ENCODE peak calls at places on chromosome X, in ten cellular contexts. K, B, T, V, R, M, P, O, G and U are unnamed samples.

GRCh38 chrX:39841604-39842003 is 256.2 kb downstream of the BCOR start:
- DNase-seq in K (no peak), M (no peak), R (no peak), P (no peak), B (no peak), V (no peak), G (no peak), O (no peak), T (no peak), U (no peak)

GRCh38 chrX:15437724-15438123 is 53.5 kb upstream of the VEGFD start:
- DNase-seq in V (no peak), G (no peak), B (no peak), P (no peak), M (no peak), O (no peak), T (no peak), R (no peak), K (no peak), U (no peak)

GRCh38 chrX:119482497-119483480 is 14.5 kb downstream of the SLC25A5 start:
- DNase-seq in G (peak), R (peak), P (peak), M (no peak), B (no peak), V (no peak), O (peak), K (no peak), T (peak), U (peak)

GRCh38 chrX:122026665-122027064 is 979.3 kb downstream of the GLUD2 start:
- DNase-seq in P (no peak), M (no peak), K (no peak), R (peak), V (no peak), B (no peak), O (no peak), G (no peak), T (no peak), U (no peak)

GRCh38 chrX:18424482-18425198 is 768 bp upstream of the CDKL5 start:
- DNase-seq in V (no peak), K (no peak), R (peak), G (peak), P (no peak), T (peak), M (no peak), O (peak), B (no peak), U (peak)

GRCh38 chrX:37746951-37747350 is 32.9 kb upstream of the CYBB start:
- DNase-seq in R (no peak), K (no peak), B (no peak), V (no peak), T (no peak), P (no peak), M (no peak), G (no peak), O (no peak), U (no peak)

GRCh38 chrX:140817943-140818342 is 108.4 kb downstream of the LINC00632 start:
- DNase-seq in V (no peak), R (no peak), T (peak), P (no peak), B (no peak), G (peak), O (no peak), K (no peak), M (no peak), U (no peak)

GRCh38 chrX:33336783-33337182 is 125.4 kb upstream of the DMD start:
- DNase-seq in O (peak), K (no peak), G (no peak), P (no peak), R (peak), T (peak), M (no peak), V (no peak), B (peak), U (peak)

GRCh38 chrX:106484233-106484632 is 127.5 kb upstream of the RADX start:
- DNase-seq in G (no peak), V (no peak), O (no peak), T (no peak), K (no peak), M (no peak), R (no peak), P (no peak), B (no peak), U (no peak)

GRCh38 chrX:136953867-136954787 is 73.6 kb upstream of the RBMX start:
- DNase-seq in P (no peak), V (no peak), O (peak), G (peak), R (peak), T (peak), B (peak), K (peak), M (peak), U (peak)

GRCh38 chrX:108297290-108297689 is 140.9 kb downstream of the COL4A6 start:
- DNase-seq in P (no peak), R (no peak), O (no peak), V (no peak), T (no peak), B (no peak), G (no peak), K (no peak), M (no peak), U (no peak)

GRCh38 chrX:65196758-65197371 is 220.6 kb upstream of the ZC4H2 start:
- DNase-seq in M (no peak), P (no peak), V (no peak), K (no peak), G (no peak), T (no peak), O (peak), B (peak), R (peak), U (no peak)

GRCh38 chrX:43822015-43822414 is 60.2 kb downstream of the MAOB start:
- DNase-seq in V (no peak), T (no peak), O (no peak), M (no peak), R (no peak), P (no peak), K (no peak), B (no peak), G (no peak), U (no peak)

GRCh38 chrX:69307736-69308135 is 142.5 kb upstream of the PJA1 start:
- DNase-seq in T (no peak), O (no peak), K (no peak), G (no peak), P (no peak), M (no peak), V (no peak), R (no peak), B (no peak), U (no peak)

GRCh38 chrX:8043121-8043520 is 115.9 kb upstream of the PNPLA4 start:
- DNase-seq in T (no peak), M (no peak), K (no peak), R (peak), V (no peak), G (no peak), B (no peak), O (no peak), P (no peak), U (no peak)

GRCh38 chrX:48471504-48471903 is 1.4 kb upstream of the SLC38A5 start:
- DNase-seq in M (no peak), R (no peak), B (no peak), V (no peak), O (no peak), K (no peak), P (no peak), G (no peak), T (no peak), U (no peak)

GRCh38 chrX:132277953-132278614 is 58.8 kb upstream of the RAP2C start:
- DNase-seq in P (no peak), R (no peak), T (no peak), V (no peak), G (no peak), M (no peak), O (no peak), K (no peak), B (no peak), U (no peak)